ENCODE peak calls at places on chromosome X, in six cellular contexts. Y is upper lobe of right lung, S is SK-N-SH, D is psoas muscle, N is aorta, V is heart left ventricle. E is an unnamed sample.

GRCh38 chrX:11437642-11438379 is 144.6 kb downstream of the AMELX start:
- DNase-seq in S (no peak), N (peak; percentile 67), D (peak; percentile 45), V (peak; percentile 35), Y (peak; percentile 62), E (no peak)

GRCh38 chrX:123846598-123847038 is 13.2 kb upstream of the XIAP start:
- DNase-seq in S (no peak), N (no peak), V (no peak), D (no peak), Y (no peak), E (no peak)

GRCh38 chrX:102765217-102765616 is 44.7 kb downstream of the GPRASP3 start:
- DNase-seq in V (peak; percentile 10), Y (no peak), D (peak; percentile 21), S (no peak), N (peak; percentile 48), E (no peak)

GRCh38 chrX:123184858-123185251 is 777 bp downstream of the GRIA3 start:
- DNase-seq in S (peak; percentile 51), N (peak; percentile 50), V (no peak), Y (no peak), D (no peak), E (no peak)

GRCh38 chrX:40544343-40545250 is 36.2 kb upstream of the ATP6AP2 start:
- DNase-seq in N (no peak), Y (no peak), D (no peak), V (no peak), S (peak; percentile 50), E (no peak)

GRCh38 chrX:1246816-1247215 is 21.8 kb upstream of the CSF2RA start:
- DNase-seq in N (peak; percentile 74), Y (peak; percentile 83), V (peak; percentile 59), D (peak; percentile 54), S (peak; percentile 44), E (peak; percentile 79)

GRCh38 chrX:42771836-42772335 is 6.1 kb downstream of the PPP1R2C start:
- DNase-seq in Y (no peak), N (no peak), D (no peak), S (no peak), V (no peak), E (no peak)

GRCh38 chrX:39810901-39811300 is 286.9 kb downstream of the BCOR start:
- DNase-seq in S (no peak), V (no peak), D (no peak), N (no peak), Y (no peak), E (no peak)

GRCh38 chrX:66632986-66633385 is 5.9 kb downstream of the EDA2R start:
- DNase-seq in N (no peak), Y (no peak), S (no peak), D (no peak), V (no peak), E (no peak)

GRCh38 chrX:13112499-13112898 is 68.1 kb upstream of the FAM9C start:
- DNase-seq in D (no peak), S (no peak), N (no peak), V (no peak), Y (no peak), E (no peak)

GRCh38 chrX:47158781-47159180 is 13.8 kb downstream of the RBM10 start:
- DNase-seq in Y (no peak), S (no peak), V (no peak), N (no peak), D (no peak), E (no peak)

GRCh38 chrX:49291615-49292337 is 11.7 kb upstream of the GAGE10 start:
- DNase-seq in V (no peak), D (peak; percentile 37), S (peak; percentile 60), Y (peak; percentile 72), N (peak; percentile 67), E (peak; percentile 74)

GRCh38 chrX:151402719-151403390 is 5.8 kb downstream of the VMA21 start:
- DNase-seq in S (peak; percentile 34), V (peak; percentile 12), Y (peak; percentile 60), D (peak; percentile 39), N (no peak), E (no peak)

GRCh38 chrX:48899078-48899410 is 1.3 kb downstream of the PQBP1 start:
- DNase-seq in N (peak; percentile 5), D (no peak), S (no peak), V (no peak), Y (no peak), E (no peak)

GRCh38 chrX:104913348-104913747 is 307.1 kb downstream of the TEX13A start:
- DNase-seq in N (no peak), S (peak; percentile 8), D (no peak), Y (no peak), V (no peak), E (peak; percentile 2)

GRCh38 chrX:9988762-9989161 is 21.6 kb downstream of the CLDN34 start:
- DNase-seq in N (no peak), Y (no peak), D (no peak), S (peak; percentile 23), V (no peak), E (no peak)

GRCh38 chrX:139739138-139739537 is 31.2 kb upstream of the MCF2 start:
- DNase-seq in D (no peak), S (no peak), V (no peak), Y (no peak), N (no peak), E (no peak)

GRCh38 chrX:53280703-53281320 is 572 bp downstream of the IQSEC2 start:
- DNase-seq in S (no peak), Y (no peak), V (peak; percentile 36), N (peak; percentile 67), D (peak; percentile 75), E (no peak)

GRCh38 chrX:136065044-136065671 is 79.9 kb downstream of the SLC9A6 start:
- DNase-seq in S (no peak), Y (no peak), V (peak; percentile 70), N (peak; percentile 60), D (peak; percentile 20), E (peak; percentile 6)

GRCh38 chrX:21658152-21658737 is at the start of gene KLHL34:
- DNase-seq in Y (no peak), D (peak; percentile 44), N (peak; percentile 45), V (peak; percentile 30), S (peak; percentile 14), E (no peak)

GRCh38 chrX:9656277-9656676 is 109.4 kb downstream of the GPR143 start:
- DNase-seq in Y (no peak), S (no peak), V (peak; percentile 21), N (no peak), D (no peak), E (no peak)

GRCh38 chrX:41412261-41413167 is 34.6 kb upstream of the NYX start:
- DNase-seq in V (peak; percentile 25), D (no peak), S (no peak), N (no peak), Y (no peak), E (no peak)

GRCh38 chrX:13599491-13599890 is 30.1 kb downstream of the EGFL6 start:
- DNase-seq in D (no peak), V (no peak), N (no peak), Y (no peak), S (no peak), E (no peak)

GRCh38 chrX:64192673-64193072 is 12.8 kb downstream of the AMER1 start:
- DNase-seq in Y (no peak), S (no peak), N (no peak), V (peak; percentile 8), D (no peak), E (no peak)

GRCh38 chrX:70452143-70452733 is 7.6 kb downstream of the DLG3 start:
- DNase-seq in D (peak; percentile 46), Y (peak; percentile 73), V (peak; percentile 46), N (peak; percentile 64), S (peak; percentile 64), E (peak; percentile 41)

GRCh38 chrX:50941638-50942037 is 31.1 kb downstream of the BMP15 start:
- DNase-seq in S (peak; percentile 1), D (no peak), V (no peak), Y (no peak), N (no peak), E (peak; percentile 2)

GRCh38 chrX:32530802-32531403 is 680.4 kb downstream of the DMD start:
- DNase-seq in V (no peak), S (no peak), Y (no peak), D (no peak), N (no peak), E (peak; percentile 49)
- H3K4me3 ChIP-seq in V (peak overlapping the region; percentile 22), S (peak overlapping the region; percentile 34), Y (peak overlapping the region; percentile 22), D (no peak overlapping the region), N (no peak overlapping the region), E (no peak overlapping the region)

GRCh38 chrX:134020910-134021309 is 35.5 kb upstream of the GPC3 start:
- DNase-seq in N (no peak), S (peak; percentile 8), Y (no peak), V (no peak), D (no peak), E (no peak)

GRCh38 chrX:134024686-134025377 is 39.4 kb upstream of the GPC3 start:
- DNase-seq in N (no peak), V (no peak), D (no peak), Y (no peak), S (no peak), E (no peak)

GRCh38 chrX:134023851-134024281 is 38.5 kb upstream of the GPC3 start:
- DNase-seq in V (no peak), S (no peak), D (no peak), Y (no peak), N (no peak), E (peak; percentile 38)

GRCh38 chrX:134025986-134026731 is 40.8 kb upstream of the GPC3 start:
- DNase-seq in Y (no peak), V (no peak), N (no peak), D (no peak), S (no peak), E (peak; percentile 8)

GRCh38 chrX:134026732-134027311 is 41.4 kb upstream of the GPC3 start:
- DNase-seq in D (no peak), Y (no peak), N (peak; percentile 43), S (peak; percentile 31), V (no peak), E (peak; percentile 26)
- H3K4me3 ChIP-seq in D (peak overlapping the region; percentile 41), Y (no peak overlapping the region), N (no peak overlapping the region), S (no peak overlapping the region), V (peak overlapping the region; percentile 19), E (no peak overlapping the region)

DNA sequence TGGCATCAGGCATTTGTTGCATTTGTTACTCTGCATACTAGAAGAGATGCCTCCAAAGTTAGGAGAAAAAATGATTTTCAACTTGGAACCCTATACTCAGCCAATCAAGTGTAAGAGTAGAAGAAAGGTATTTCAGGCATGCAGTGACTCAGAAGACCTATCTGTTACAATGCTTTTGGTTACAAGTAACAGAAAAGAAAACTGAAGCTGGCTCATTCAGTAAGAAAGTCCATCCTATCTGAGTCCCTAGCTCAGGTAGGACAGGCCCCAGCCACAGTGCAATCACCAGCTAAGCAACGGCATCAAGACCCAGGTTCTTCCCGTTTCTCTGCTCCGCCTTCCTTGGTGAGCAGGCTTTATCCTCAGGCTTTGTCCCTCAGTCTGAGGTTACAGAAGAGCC is 23.3 kb downstream of the MECP2 start:
- DNase-seq in D (no peak), S (no peak), N (no peak), V (no peak), Y (no peak), E (no peak)
- H3K4me3 ChIP-seq in D (no peak overlapping the region), S (no peak overlapping the region), N (no peak overlapping the region), V (no peak overlapping the region), Y (no peak overlapping the region), E (no peak overlapping the region)

GRCh38 chrX:78330540-78330939 is 3.1 kb upstream of the CYSLTR1 start:
- DNase-seq in V (no peak), Y (no peak), D (no peak), S (no peak), N (no peak), E (no peak)
- H3K4me3 ChIP-seq in V (no peak overlapping the region), Y (no peak overlapping the region), D (no peak overlapping the region), S (no peak overlapping the region), N (no peak overlapping the region), E (no peak overlapping the region)

GRCh38 chrX:129654652-129655546 is at the start of gene APLN:
- DNase-seq in N (peak; percentile 77), D (peak; percentile 68), V (peak; percentile 61), S (peak; percentile 80), Y (peak; percentile 67), E (peak; percentile 70)
- H3K4me3 ChIP-seq in N (no peak within 1 kb of the TSS), D (peak within 1 kb of the TSS; percentile 63), V (peak within 1 kb of the TSS; percentile 49), S (peak within 1 kb of the TSS; percentile 50), Y (peak within 1 kb of the TSS; percentile 49), E (peak within 1 kb of the TSS; percentile 32)